ENCODE peak calls at places on chromosomes 4 and X, in ten cellular contexts. One of them, this sample, is unnamed.

GRCh38 chr4:162497564-162498167 is 333.9 kb upstream of the FSTL5 start:
- DNase-seq in lower leg skin: no peak
- DNase-seq in WTC11: no peak
- DNase-seq in progenitor cell of endocrine pancreas: no peak
- DNase-seq in chondrocyte: no peak
- DNase-seq in WERI-Rb-1: no peak
- DNase-seq in kidney epithelial cell: no peak
- DNase-seq in adrenal gland: peak; percentile 24
- DNase-seq in H9: no peak
- DNase-seq in HepG2: peak; percentile 30
- DNase-seq in this sample: no peak

GRCh38 chrX:17014216-17014615 is 67.8 kb downstream of the REPS2 start:
- DNase-seq in lower leg skin: no peak
- DNase-seq in WTC11: no peak
- DNase-seq in progenitor cell of endocrine pancreas: no peak
- DNase-seq in chondrocyte: no peak
- DNase-seq in WERI-Rb-1: no peak
- DNase-seq in kidney epithelial cell: no peak
- DNase-seq in adrenal gland: no peak
- DNase-seq in H9: no peak
- DNase-seq in HepG2: no peak
- DNase-seq in this sample: no peak

GRCh38 chr4:182495111-182495510 is 251.9 kb downstream of the TENM3 start:
- DNase-seq in lower leg skin: no peak
- DNase-seq in WTC11: no peak
- DNase-seq in progenitor cell of endocrine pancreas: no peak
- DNase-seq in chondrocyte: no peak
- DNase-seq in WERI-Rb-1: no peak
- DNase-seq in kidney epithelial cell: no peak
- DNase-seq in adrenal gland: no peak
- DNase-seq in H9: no peak
- DNase-seq in HepG2: no peak
- DNase-seq in this sample: no peak

GRCh38 chrX:10326578-10326977 is 169.8 kb downstream of the CLCN4 start:
- DNase-seq in lower leg skin: no peak
- DNase-seq in WTC11: no peak
- DNase-seq in progenitor cell of endocrine pancreas: no peak
- DNase-seq in chondrocyte: no peak
- DNase-seq in WERI-Rb-1: peak; percentile 25
- DNase-seq in kidney epithelial cell: no peak
- DNase-seq in adrenal gland: peak; percentile 19
- DNase-seq in H9: no peak
- DNase-seq in HepG2: peak; percentile 25
- DNase-seq in this sample: no peak

GRCh38 chrX:103398321-103398937 is 22.1 kb downstream of the BEX3 start:
- DNase-seq in lower leg skin: no peak
- DNase-seq in WTC11: no peak
- DNase-seq in progenitor cell of endocrine pancreas: no peak
- DNase-seq in chondrocyte: no peak
- DNase-seq in WERI-Rb-1: no peak
- DNase-seq in kidney epithelial cell: no peak
- DNase-seq in adrenal gland: peak; percentile 30
- DNase-seq in H9: no peak
- DNase-seq in HepG2: peak; percentile 34
- DNase-seq in this sample: no peak

GRCh38 chrX:13373027-13373806 is 53.4 kb upstream of the ATXN3L start:
- DNase-seq in lower leg skin: no peak
- DNase-seq in WTC11: no peak
- DNase-seq in progenitor cell of endocrine pancreas: no peak
- DNase-seq in chondrocyte: no peak
- DNase-seq in WERI-Rb-1: no peak
- DNase-seq in kidney epithelial cell: no peak
- DNase-seq in adrenal gland: no peak
- DNase-seq in H9: no peak
- DNase-seq in HepG2: no peak
- DNase-seq in this sample: no peak

GRCh38 chr4:184265566-184266351 is 48.1 kb upstream of the ENPP6 start:
- DNase-seq in lower leg skin: no peak
- DNase-seq in WTC11: no peak
- DNase-seq in progenitor cell of endocrine pancreas: no peak
- DNase-seq in chondrocyte: no peak
- DNase-seq in WERI-Rb-1: no peak
- DNase-seq in kidney epithelial cell: no peak
- DNase-seq in adrenal gland: no peak
- DNase-seq in H9: no peak
- DNase-seq in HepG2: no peak
- DNase-seq in this sample: no peak

GRCh38 chr4:37389967-37390580 is 145.5 kb downstream of the NWD2 start:
- DNase-seq in lower leg skin: peak; percentile 28
- DNase-seq in WTC11: peak; percentile 16
- DNase-seq in progenitor cell of endocrine pancreas: no peak
- DNase-seq in chondrocyte: no peak
- DNase-seq in WERI-Rb-1: peak; percentile 28
- DNase-seq in kidney epithelial cell: no peak
- DNase-seq in adrenal gland: no peak
- DNase-seq in H9: no peak
- DNase-seq in HepG2: peak; percentile 48
- DNase-seq in this sample: no peak

GRCh38 chr4:156052116-156052515 is 98.5 kb upstream of the CTSO start:
- DNase-seq in lower leg skin: no peak
- DNase-seq in WTC11: no peak
- DNase-seq in progenitor cell of endocrine pancreas: no peak
- DNase-seq in chondrocyte: no peak
- DNase-seq in WERI-Rb-1: no peak
- DNase-seq in kidney epithelial cell: no peak
- DNase-seq in adrenal gland: no peak
- DNase-seq in H9: no peak
- DNase-seq in HepG2: no peak
- DNase-seq in this sample: no peak

DNA sequence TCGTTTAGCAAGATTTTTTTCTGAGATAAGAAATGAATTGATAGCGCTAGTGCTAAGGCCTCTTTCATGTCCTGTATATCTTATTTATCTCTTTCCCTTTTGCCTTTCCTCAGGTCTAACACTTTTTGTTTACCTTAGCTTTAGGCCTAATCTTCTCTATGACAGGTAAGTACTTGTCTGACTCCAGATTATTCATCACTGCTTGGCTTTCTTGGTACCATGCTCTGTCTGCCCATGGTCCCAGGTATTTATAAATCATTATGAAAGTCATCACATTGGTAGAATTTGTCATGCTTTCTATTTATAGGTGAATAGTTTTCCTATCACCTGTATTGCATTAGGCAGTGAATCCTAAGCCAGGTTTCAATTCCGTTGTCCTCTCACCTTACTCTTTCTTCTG is 99.5 kb upstream of the CTSO start:
- DNase-seq in lower leg skin: no peak
- DNase-seq in WTC11: no peak
- DNase-seq in progenitor cell of endocrine pancreas: no peak
- DNase-seq in chondrocyte: no peak
- DNase-seq in WERI-Rb-1: no peak
- DNase-seq in kidney epithelial cell: no peak
- DNase-seq in adrenal gland: no peak
- DNase-seq in H9: no peak
- DNase-seq in HepG2: no peak
- DNase-seq in this sample: no peak
- TF ChIP-seq CTCF in lower leg skin: no peak
- TF ChIP-seq CTCF in WTC11: no peak
- TF ChIP-seq CTCF in progenitor cell of endocrine pancreas: no peak
- TF ChIP-seq CTCF in chondrocyte: no peak
- TF ChIP-seq CTCF in WERI-Rb-1: no peak
- TF ChIP-seq CTCF in kidney epithelial cell: no peak
- TF ChIP-seq CTCF in adrenal gland: no peak
- TF ChIP-seq CTCF in H9: no peak
- TF ChIP-seq CTCF in HepG2: no peak
- TF ChIP-seq CTCF in this sample: no peak

DNA sequence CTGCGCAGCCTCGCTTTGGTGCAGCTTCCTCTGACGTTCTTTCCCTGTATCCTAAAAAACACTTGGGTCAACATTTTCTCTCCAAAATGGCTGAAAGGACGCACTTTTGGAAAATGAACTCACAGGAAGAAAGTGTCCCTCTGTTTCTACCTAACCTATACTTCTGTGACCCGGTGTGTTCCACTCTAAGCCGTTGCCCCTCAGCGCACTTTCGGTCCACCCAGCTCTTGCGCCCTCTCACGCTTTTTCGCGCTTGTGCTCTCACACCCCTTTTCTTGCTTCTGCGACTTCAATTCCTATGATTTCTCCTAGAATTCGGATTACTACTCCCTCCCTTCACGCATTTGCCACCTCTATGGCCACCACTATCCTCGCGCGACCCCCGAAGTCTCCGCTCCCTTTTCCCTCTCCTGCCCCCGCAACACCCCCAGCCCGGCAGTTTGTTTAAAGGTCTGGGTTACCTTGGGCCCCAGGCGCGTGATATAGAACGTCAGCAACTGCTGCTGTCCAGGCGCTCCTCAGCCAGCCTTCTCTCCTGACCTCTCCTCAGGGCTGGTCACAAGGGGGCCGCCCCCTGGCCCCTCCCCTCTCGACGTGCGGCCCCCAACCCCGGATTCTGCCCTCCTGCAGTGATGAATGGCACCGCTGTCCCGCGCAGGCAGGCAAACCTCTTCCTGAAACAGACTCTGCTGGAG is at the start of gene USP51:
- DNase-seq in lower leg skin: peak; percentile 17
- DNase-seq in WTC11: peak; percentile 52
- DNase-seq in progenitor cell of endocrine pancreas: no peak
- DNase-seq in chondrocyte: no peak
- DNase-seq in WERI-Rb-1: peak; percentile 39
- DNase-seq in kidney epithelial cell: no peak
- DNase-seq in adrenal gland: peak; percentile 83
- DNase-seq in H9: peak; percentile 77
- DNase-seq in HepG2: no peak
- DNase-seq in this sample: peak; percentile 78
- TF ChIP-seq CTCF in lower leg skin: no peak
- TF ChIP-seq CTCF in WTC11: no peak
- TF ChIP-seq CTCF in progenitor cell of endocrine pancreas: no peak
- TF ChIP-seq CTCF in chondrocyte: peak; percentile 57
- TF ChIP-seq CTCF in WERI-Rb-1: no peak
- TF ChIP-seq CTCF in kidney epithelial cell: no peak
- TF ChIP-seq CTCF in adrenal gland: no peak
- TF ChIP-seq CTCF in H9: no peak
- TF ChIP-seq CTCF in HepG2: no peak
- TF ChIP-seq CTCF in this sample: no peak

DNA sequence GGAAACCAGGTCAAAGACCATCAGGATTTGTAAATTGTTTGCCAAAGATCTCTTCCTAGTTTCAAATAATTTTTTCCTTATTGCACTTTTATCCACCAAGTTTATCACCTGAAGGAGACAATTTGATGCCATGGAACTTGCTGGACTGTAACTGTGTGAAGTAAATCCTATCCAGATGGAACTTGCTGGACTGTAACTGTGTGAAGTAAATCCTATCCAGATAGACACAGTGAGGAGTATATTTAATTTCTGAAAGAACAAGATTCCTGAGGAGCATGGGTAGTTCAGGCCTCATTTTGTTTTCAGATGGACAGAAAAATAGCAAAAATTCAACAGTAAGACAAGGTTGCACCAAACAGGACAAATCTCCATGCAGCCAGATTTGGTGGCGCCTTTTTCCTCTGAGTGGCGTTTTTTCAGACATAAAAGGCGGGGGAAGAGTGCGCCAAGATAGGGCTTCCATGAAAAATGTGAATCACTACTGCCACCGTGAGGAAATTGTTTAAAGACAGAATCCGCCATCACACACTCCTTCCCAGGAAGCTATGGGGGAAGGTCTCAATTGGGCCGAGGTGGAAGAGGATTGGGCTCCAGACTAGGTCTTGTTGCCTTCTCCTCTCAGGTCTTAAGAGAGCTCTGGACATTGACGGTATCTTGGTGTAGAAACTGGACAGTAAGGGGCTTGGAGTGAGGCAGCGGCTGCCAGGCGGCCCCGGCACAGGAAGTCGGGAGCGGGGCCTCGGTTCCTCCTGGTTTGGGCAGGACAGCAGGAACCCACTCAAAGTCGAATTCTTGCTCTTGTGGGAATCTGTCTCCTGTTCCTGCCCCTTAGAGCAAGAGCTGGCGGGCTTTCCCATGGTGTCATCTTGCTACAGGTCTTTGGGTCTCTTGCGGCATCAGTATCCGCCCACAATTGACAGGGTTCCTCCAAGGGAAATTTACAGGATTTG is 234.7 kb downstream of the OR13H1 start:
- DNase-seq in lower leg skin: no peak
- DNase-seq in WTC11: no peak
- DNase-seq in progenitor cell of endocrine pancreas: no peak
- DNase-seq in chondrocyte: no peak
- DNase-seq in WERI-Rb-1: peak; percentile 70
- DNase-seq in kidney epithelial cell: peak; percentile 9
- DNase-seq in adrenal gland: peak; percentile 68
- DNase-seq in H9: no peak
- DNase-seq in HepG2: no peak
- DNase-seq in this sample: peak; percentile 73
- TF ChIP-seq CTCF in lower leg skin: no peak
- TF ChIP-seq CTCF in WTC11: no peak
- TF ChIP-seq CTCF in progenitor cell of endocrine pancreas: no peak
- TF ChIP-seq CTCF in chondrocyte: no peak
- TF ChIP-seq CTCF in WERI-Rb-1: peak; percentile 26
- TF ChIP-seq CTCF in kidney epithelial cell: peak; percentile 9
- TF ChIP-seq CTCF in adrenal gland: peak; percentile 33
- TF ChIP-seq CTCF in H9: no peak
- TF ChIP-seq CTCF in HepG2: no peak
- TF ChIP-seq CTCF in this sample: no peak

GRCh38 chr4:138553001-138553845 is 311.1 kb upstream of the SLC7A11 start:
- DNase-seq in lower leg skin: no peak
- DNase-seq in WTC11: no peak
- DNase-seq in progenitor cell of endocrine pancreas: no peak
- DNase-seq in chondrocyte: peak; percentile 86
- DNase-seq in WERI-Rb-1: no peak
- DNase-seq in kidney epithelial cell: no peak
- DNase-seq in adrenal gland: no peak
- DNase-seq in H9: no peak
- DNase-seq in HepG2: no peak
- DNase-seq in this sample: no peak

GRCh38 chr4:138560448-138560847 is 318.3 kb upstream of the SLC7A11 start:
- DNase-seq in lower leg skin: no peak
- DNase-seq in WTC11: peak; percentile 50
- DNase-seq in progenitor cell of endocrine pancreas: no peak
- DNase-seq in chondrocyte: no peak
- DNase-seq in WERI-Rb-1: no peak
- DNase-seq in kidney epithelial cell: no peak
- DNase-seq in adrenal gland: no peak
- DNase-seq in H9: peak; percentile 71
- DNase-seq in HepG2: no peak
- DNase-seq in this sample: no peak

GRCh38 chr4:138558886-138559285 is 316.7 kb upstream of the SLC7A11 start:
- DNase-seq in lower leg skin: no peak
- DNase-seq in WTC11: no peak
- DNase-seq in progenitor cell of endocrine pancreas: no peak
- DNase-seq in chondrocyte: no peak
- DNase-seq in WERI-Rb-1: no peak
- DNase-seq in kidney epithelial cell: no peak
- DNase-seq in adrenal gland: no peak
- DNase-seq in H9: no peak
- DNase-seq in HepG2: no peak
- DNase-seq in this sample: no peak

GRCh38 chr4:138555107-138555506 is 313.0 kb upstream of the SLC7A11 start:
- DNase-seq in lower leg skin: no peak
- DNase-seq in WTC11: no peak
- DNase-seq in progenitor cell of endocrine pancreas: no peak
- DNase-seq in chondrocyte: no peak
- DNase-seq in WERI-Rb-1: peak; percentile 17
- DNase-seq in kidney epithelial cell: no peak
- DNase-seq in adrenal gland: no peak
- DNase-seq in H9: no peak
- DNase-seq in HepG2: no peak
- DNase-seq in this sample: no peak

GRCh38 chr4:138555584-138555983 is 313.4 kb upstream of the SLC7A11 start:
- DNase-seq in lower leg skin: no peak
- DNase-seq in WTC11: peak; percentile 32
- DNase-seq in progenitor cell of endocrine pancreas: no peak
- DNase-seq in chondrocyte: no peak
- DNase-seq in WERI-Rb-1: peak; percentile 34
- DNase-seq in kidney epithelial cell: no peak
- DNase-seq in adrenal gland: no peak
- DNase-seq in H9: peak; percentile 52
- DNase-seq in HepG2: peak; percentile 45
- DNase-seq in this sample: no peak
- TF ChIP-seq CTCF in lower leg skin: no peak
- TF ChIP-seq CTCF in WTC11: peak; percentile 33
- TF ChIP-seq CTCF in progenitor cell of endocrine pancreas: peak; percentile 41
- TF ChIP-seq CTCF in chondrocyte: peak; percentile 30
- TF ChIP-seq CTCF in WERI-Rb-1: peak; percentile 56
- TF ChIP-seq CTCF in kidney epithelial cell: peak; percentile 26
- TF ChIP-seq CTCF in adrenal gland: no peak
- TF ChIP-seq CTCF in H9: peak; percentile 63
- TF ChIP-seq CTCF in HepG2: peak; percentile 56
- TF ChIP-seq CTCF in this sample: no peak

This sample was measured in ovary.